ENCODE peak calls at places on chromosomes 13 and 19, in ten cellular contexts. C is hepatocyte, L is left ventricle myocardium inferior, E is heart right ventricle, S is psoas muscle, N is AG09309, D is brain microvascular endothelial cell, X is GM10248, M is AG10803, K is fibroblast of mammary gland. Q is an unnamed sample.

GRCh38 chr13:43879323-43880181 is at the start of the genes CCDC122 and LACC1:
- DNase-seq in K (peak; percentile 74), L (peak; percentile 87), D (peak; percentile 76), C (peak; percentile 94), M (peak; percentile 80), N (peak; percentile 29), X (peak; percentile 87), E (peak; percentile 79), S (peak; percentile 88), Q (no peak)

GRCh38 chr19:19105365-19106060 is 32.8 kb downstream of the TMEM161A start:
- DNase-seq in S (peak; percentile 65), M (peak; percentile 31), X (peak; percentile 78), E (peak; percentile 58), K (peak; percentile 51), C (peak; percentile 92), N (no peak), L (peak; percentile 70), D (peak; percentile 42), Q (no peak)

GRCh38 chr13:46575843-46576242 is 22.9 kb downstream of the LRCH1 start:
- DNase-seq in C (no peak), D (peak; percentile 66), L (no peak), K (peak; percentile 91), M (peak; percentile 93), E (peak; percentile 36), N (no peak), S (no peak), X (no peak), Q (no peak)

GRCh38 chr13:98206946-98207345 is 29.9 kb upstream of the RNF113B start:
- DNase-seq in X (no peak), C (no peak), L (no peak), M (peak; percentile 99), E (no peak), D (peak; percentile 91), K (peak; percentile 41), S (no peak), N (peak; percentile 99), Q (peak; percentile 99)

GRCh38 chr13:92804346-92804745 is 422.3 kb upstream of the GPC6 start:
- DNase-seq in L (no peak), X (no peak), M (peak; percentile 76), C (no peak), E (no peak), S (no peak), N (peak; percentile 4), K (peak; percentile 64), D (peak; percentile 32), Q (peak; percentile 27)

GRCh38 chr19:5093297-5093858 is 124.5 kb downstream of the KDM4B start:
- DNase-seq in C (no peak), N (no peak), D (no peak), M (no peak), E (peak; percentile 53), K (no peak), L (peak; percentile 52), X (no peak), S (no peak), Q (no peak)

GRCh38 chr19:44566984-44567383 is 37.5 kb upstream of the CEACAM20 start:
- DNase-seq in S (no peak), L (no peak), K (no peak), D (no peak), M (no peak), X (no peak), N (no peak), E (no peak), C (no peak), Q (no peak)

GRCh38 chr13:96551540-96551939 is 442.7 kb downstream of the OXGR1 start:
- DNase-seq in X (no peak), M (no peak), E (no peak), L (no peak), C (peak; percentile 16), S (no peak), D (no peak), K (no peak), N (no peak), Q (no peak)

GRCh38 chr19:8794823-8795222 is 37.3 kb downstream of the ZNF558 start:
- DNase-seq in C (no peak), M (no peak), E (no peak), X (no peak), K (no peak), S (no peak), N (no peak), D (no peak), L (no peak), Q (no peak)

GRCh38 chr19:51066393-51066792 is 1.5 kb upstream of the KLK13 start:
- DNase-seq in L (no peak), E (no peak), D (no peak), K (no peak), N (no peak), S (no peak), C (no peak), X (no peak), M (no peak), Q (no peak)

GRCh38 chr19:10797541-10798256 is 38.3 kb downstream of the TMED1 start:
- DNase-seq in D (no peak), E (no peak), L (no peak), C (no peak), N (no peak), K (no peak), M (no peak), S (no peak), X (peak; percentile 72), Q (no peak)

GRCh38 chr13:111900390-111901180 is 166.4 kb upstream of the SOX1 start:
- DNase-seq in M (no peak), E (no peak), C (no peak), D (no peak), K (no peak), X (no peak), S (no peak), N (no peak), L (no peak), Q (no peak)

DNA sequence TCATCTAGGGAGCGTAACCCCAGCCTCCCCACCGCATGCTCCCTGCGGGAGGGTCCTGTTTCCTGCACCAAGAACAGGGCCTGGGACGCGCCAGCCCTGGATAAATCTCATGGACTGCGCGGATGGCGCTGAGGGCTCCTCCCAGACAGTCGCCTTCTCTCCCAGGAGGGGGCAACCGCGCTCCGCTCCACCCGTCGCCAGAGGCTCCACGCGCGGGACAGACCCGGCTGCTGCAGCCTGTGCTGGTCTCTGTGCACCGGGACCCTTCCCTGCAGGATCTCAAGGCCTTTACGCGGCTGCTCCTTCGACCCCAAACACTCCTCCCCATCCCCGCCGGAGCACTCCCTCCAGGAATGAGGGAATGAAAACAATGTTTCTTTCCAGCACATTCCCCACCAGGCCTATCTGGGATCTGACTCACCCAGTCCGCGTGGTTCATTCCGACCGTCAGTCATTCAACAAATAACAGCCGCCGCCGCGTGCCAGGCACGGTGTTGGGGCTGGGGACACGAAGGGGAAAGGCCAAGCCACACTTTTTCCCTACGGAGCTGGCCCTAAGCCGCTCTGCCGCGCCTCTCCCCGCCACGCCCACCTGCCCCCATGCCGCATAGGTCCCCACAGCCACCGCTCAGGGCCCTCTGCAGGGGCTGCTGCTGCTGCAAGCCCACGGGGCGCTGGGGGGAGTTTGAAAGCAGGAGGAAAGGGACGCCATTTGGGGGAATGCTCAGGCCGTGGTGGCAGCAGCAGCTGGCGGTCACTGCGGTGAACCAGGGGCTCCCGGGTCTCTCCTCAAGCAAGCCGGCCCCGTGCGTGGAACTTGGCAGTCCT is 6.0 kb downstream of the PNMA8B start:
- DNase-seq in X (no peak), E (peak; percentile 45), K (peak; percentile 69), D (peak; percentile 71), S (peak; percentile 65), M (peak; percentile 68), L (peak; percentile 55), C (peak; percentile 63), N (no peak), Q (no peak)
- TF ChIP-seq CTCF in X (no peak), E (peak; percentile 45), K (peak; percentile 11), D (peak; percentile 62), S (no peak), M (peak; percentile 46), L (peak; percentile 50), C (peak; percentile 41), N (peak; percentile 35), Q (peak; percentile 52)

GRCh38 chr19:28700176-28700575 is 512.8 kb downstream of the UQCRFS1 start:
- DNase-seq in X (no peak), E (no peak), M (peak; percentile 28), N (peak; percentile 13), S (no peak), C (no peak), L (no peak), D (no peak), K (no peak), Q (no peak)

GRCh38 chr19:28706693-28707092 is 506.3 kb downstream of the UQCRFS1 start:
- DNase-seq in S (no peak), K (peak; percentile 15), D (no peak), N (no peak), E (no peak), M (no peak), X (no peak), C (no peak), L (no peak), Q (no peak)

GRCh38 chr19:28701491-28701890 is 511.5 kb downstream of the UQCRFS1 start:
- DNase-seq in C (no peak), S (no peak), L (no peak), E (no peak), M (peak; percentile 55), X (no peak), K (peak; percentile 6), D (no peak), N (peak; percentile 83), Q (peak; percentile 84)

GRCh38 chr19:28703400-28703956 is 509.5 kb downstream of the UQCRFS1 start:
- DNase-seq in K (no peak), E (no peak), N (no peak), C (no peak), M (no peak), D (no peak), X (no peak), L (no peak), S (no peak), Q (no peak)

DNA sequence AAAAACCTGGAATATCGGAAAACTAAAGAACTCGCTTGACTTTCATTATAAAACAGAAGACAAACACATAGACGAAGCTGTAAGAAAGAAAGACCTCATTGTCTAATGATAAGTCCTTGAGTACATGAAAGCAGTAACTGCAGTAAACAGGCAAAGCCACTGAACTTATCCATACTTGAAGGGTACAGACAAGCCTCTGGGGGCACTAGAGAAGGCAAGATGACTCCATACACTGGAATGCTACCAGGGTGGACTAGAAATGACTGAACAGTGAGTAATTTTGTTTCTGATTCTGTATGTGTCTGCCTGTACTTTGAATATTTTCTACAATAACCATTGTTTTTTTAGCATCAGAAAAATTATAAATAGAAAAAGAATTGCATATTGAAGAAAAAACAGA is 507.9 kb downstream of the UQCRFS1 start:
- DNase-seq in M (peak; percentile 85), L (no peak), S (no peak), K (peak; percentile 87), C (peak; percentile 66), X (no peak), E (no peak), D (peak; percentile 80), N (peak; percentile 68), Q (no peak)
- TF ChIP-seq CTCF in M (peak; percentile 78), L (no peak), S (no peak), K (peak; percentile 59), C (peak; percentile 44), X (no peak), E (no peak), D (peak; percentile 72), N (peak; percentile 68), Q (peak; percentile 71)

GRCh38 chr19:45764487-45764886 is 4.6 kb downstream of the SIX5 start:
- DNase-seq in C (no peak), E (no peak), M (no peak), S (no peak), L (no peak), X (no peak), N (no peak), D (no peak), K (no peak), Q (no peak)
- TF ChIP-seq CTCF in C (no peak), E (no peak), M (no peak), S (no peak), L (no peak), X (no peak), N (no peak), D (no peak), K (no peak), Q (no peak)

GRCh38 chr13:65966991-65967451 is 1263.1 kb downstream of the PCDH9 start:
- DNase-seq in M (peak; percentile 37), L (no peak), X (no peak), D (peak; percentile 55), K (peak; percentile 64), S (no peak), E (no peak), C (peak; percentile 44), N (no peak), Q (no peak)
- TF ChIP-seq CTCF in M (peak; percentile 56), L (peak; percentile 34), X (no peak), D (peak; percentile 59), K (peak; percentile 54), S (no peak), E (peak; percentile 21), C (peak; percentile 38), N (peak; percentile 44), Q (peak; percentile 33)